ENCODE peak calls at places on chromosomes 3 and 15, in five cellular contexts. P is tibial nerve, Q is A673, T is heart left ventricle, C is uterus. D is an unnamed sample.

GRCh38 chr3:63494646-63495045 is 157.8 kb upstream of the SNTN start:
- DNase-seq in P (no peak), C (no peak), T (no peak), Q (no peak), D (no peak)

GRCh38 chr15:77032052-77032646 is 37.2 kb downstream of the PSTPIP1 start:
- DNase-seq in T (peak; percentile 4), C (peak; percentile 13), P (no peak), Q (no peak), D (peak; percentile 3)

GRCh38 chr15:66246937-66247336 is 6.6 kb downstream of the MEGF11 start:
- DNase-seq in P (no peak), C (no peak), T (no peak), Q (no peak), D (no peak)

GRCh38 chr15:45648521-45649200 is 13.8 kb downstream of the SQOR start:
- DNase-seq in Q (no peak), C (no peak), T (no peak), P (no peak), D (no peak)

GRCh38 chr3:13896473-13897154 is 16.7 kb upstream of the WNT7A start:
- DNase-seq in C (peak; percentile 38), P (peak; percentile 57), Q (peak; percentile 76), T (no peak), D (peak; percentile 27)

GRCh38 chr3:197302696-197303341 is 4.4 kb upstream of the DLG1 start:
- DNase-seq in C (no peak), Q (no peak), P (no peak), T (no peak), D (no peak)

GRCh38 chr3:12884790-12885584 is 43.6 kb upstream of the RPL32 start:
- DNase-seq in T (no peak), C (no peak), Q (no peak), P (no peak), D (no peak)

GRCh38 chr3:127710473-127710941 is 37.8 kb downstream of the ABTB1 start:
- DNase-seq in P (no peak), C (no peak), T (no peak), Q (no peak), D (no peak)

GRCh38 chr3:11250902-11251806 is 21.0 kb upstream of the ATG7 start:
- DNase-seq in T (no peak), Q (no peak), C (no peak), P (no peak), D (no peak)

GRCh38 chr15:90679959-90680358 is 37.2 kb upstream of the BLM start:
- DNase-seq in Q (no peak), P (peak; percentile 64), T (no peak), C (peak; percentile 47), D (no peak)

GRCh38 chr3:150286390-150287147 is 121.5 kb upstream of the TSC22D2 start:
- DNase-seq in T (no peak), P (no peak), Q (peak; percentile 60), C (no peak), D (no peak)

GRCh38 chr3:23805881-23806321 is at the start of gene UBE2E1:
- DNase-seq in C (peak; percentile 66), P (peak; percentile 69), T (peak; percentile 81), Q (peak; percentile 77), D (peak; percentile 65)

GRCh38 chr3:116020495-116020894 is 397.2 kb downstream of the GAP43 start:
- DNase-seq in C (no peak), Q (no peak), T (no peak), P (no peak), D (no peak)

GRCh38 chr3:189148090-189148507 is 23.7 kb upstream of the TPRG1 start:
- DNase-seq in P (peak; percentile 82), Q (peak; percentile 75), T (peak; percentile 54), C (peak; percentile 70), D (peak; percentile 39)

GRCh38 chr3:136547293-136547692 is 204.9 kb downstream of the STAG1 start:
- DNase-seq in Q (peak; percentile 78), P (no peak), T (no peak), C (no peak), D (no peak)

GRCh38 chr15:90015749-90016148 is 14.6 kb downstream of the ZNF710 start:
- DNase-seq in C (no peak), T (no peak), Q (no peak), P (no peak), D (no peak)

GRCh38 chr3:55692295-55692957 is 205.3 kb upstream of the WNT5A start:
- DNase-seq in T (no peak), P (no peak), C (no peak), Q (no peak), D (no peak)

GRCh38 chr15:64060716-64061115 is 14.4 kb upstream of the DAPK2 start:
- DNase-seq in C (no peak), Q (no peak), P (no peak), T (no peak), D (no peak)

GRCh38 chr3:178043084-178043483 is 493.2 kb upstream of the KCNMB2 start:
- DNase-seq in P (no peak), T (no peak), Q (peak; percentile 6), C (no peak), D (no peak)

GRCh38 chr15:58247803-58248503 is 109.8 kb downstream of the AQP9 start:
- DNase-seq in P (no peak), Q (no peak), C (no peak), T (peak; percentile 81), D (no peak)

GRCh38 chr3:11764931-11765363 is 81.7 kb downstream of the TAMM41 start:
- DNase-seq in Q (no peak), C (no peak), T (no peak), P (no peak), D (no peak)

GRCh38 chr3:13671536-13672233 is 122.8 kb downstream of the FBLN2 start:
- DNase-seq in P (no peak), C (no peak), T (no peak), Q (no peak), D (no peak)

GRCh38 chr15:40344631-40345120 is 3.9 kb upstream of the CCDC9B start:
- DNase-seq in Q (peak; percentile 74), T (peak; percentile 66), P (no peak), C (peak; percentile 56), D (peak; percentile 48)

DNA sequence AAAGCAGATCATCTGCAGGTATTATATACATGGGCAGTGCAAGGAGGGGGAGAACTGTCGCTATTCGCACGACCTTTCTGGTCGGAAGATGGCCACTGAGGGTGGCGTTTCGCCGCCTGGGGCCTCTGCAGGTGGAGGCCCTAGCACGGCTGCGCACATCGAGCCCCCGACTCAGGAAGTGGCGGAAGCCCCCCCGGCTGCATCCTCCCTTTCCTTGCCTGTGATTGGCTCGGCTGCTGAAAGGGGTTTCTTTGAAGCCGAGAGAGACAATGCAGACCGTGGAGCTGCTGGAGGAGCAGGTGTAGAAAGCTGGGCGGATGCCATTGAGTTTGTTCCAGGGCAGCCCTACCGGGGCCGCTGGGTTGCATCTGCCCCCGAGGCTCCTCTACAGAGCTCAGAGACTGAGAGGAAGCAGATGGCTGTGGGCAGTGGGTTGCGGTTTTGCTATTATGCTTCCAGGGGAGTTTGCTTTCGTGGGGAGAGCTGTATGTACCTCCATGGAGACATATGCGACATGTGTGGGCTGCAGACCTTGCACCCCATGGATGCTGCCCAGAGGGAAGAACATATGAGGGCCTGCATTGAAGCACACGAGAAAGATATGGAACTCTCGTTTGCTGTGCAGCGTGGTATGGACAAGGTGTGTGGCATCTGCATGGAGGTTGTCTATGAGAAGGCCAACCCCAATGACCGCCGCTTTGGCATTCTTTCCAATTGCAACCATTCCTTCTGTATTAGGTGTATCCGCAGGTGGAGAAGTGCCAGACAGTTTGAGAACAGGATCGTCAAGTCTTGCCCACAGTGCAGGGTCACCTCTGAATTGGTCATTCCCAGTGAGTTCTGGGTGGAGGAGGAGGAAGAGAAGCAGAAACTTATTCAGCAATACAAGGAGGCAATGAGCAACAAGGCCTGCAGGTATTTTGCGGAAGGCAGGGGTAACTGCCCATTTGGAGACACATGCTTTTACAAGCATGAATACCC is 886 bp downstream of the MKRN3 start:
- DNase-seq in C (no peak), Q (no peak), P (no peak), T (no peak), D (peak; percentile 11)
- H3K9me3 ChIP-seq in C (no peaks in the 10 kb centered on the region), Q (peaks cover 3% of the 10 kb centered on the region), P (peaks cover 13% of the 10 kb centered on the region), T (no peaks in the 10 kb centered on the region), D (no peaks in the 10 kb centered on the region)

GRCh38 chr3:43346990-43347749 is 60.8 kb downstream of the SNRK start:
- DNase-seq in C (no peak), T (no peak), Q (no peak), P (no peak), D (no peak)

GRCh38 chr3:43353393-43353792 is 67.1 kb downstream of the SNRK start:
- DNase-seq in P (no peak), C (no peak), Q (no peak), T (no peak), D (no peak)

GRCh38 chr3:43347774-43348173 is 61.4 kb downstream of the SNRK start:
- DNase-seq in T (no peak), P (no peak), Q (no peak), C (no peak), D (no peak)

GRCh38 chr3:43348852-43349574 is 62.7 kb downstream of the SNRK start:
- DNase-seq in T (no peak), P (no peak), Q (no peak), C (no peak), D (no peak)

DNA sequence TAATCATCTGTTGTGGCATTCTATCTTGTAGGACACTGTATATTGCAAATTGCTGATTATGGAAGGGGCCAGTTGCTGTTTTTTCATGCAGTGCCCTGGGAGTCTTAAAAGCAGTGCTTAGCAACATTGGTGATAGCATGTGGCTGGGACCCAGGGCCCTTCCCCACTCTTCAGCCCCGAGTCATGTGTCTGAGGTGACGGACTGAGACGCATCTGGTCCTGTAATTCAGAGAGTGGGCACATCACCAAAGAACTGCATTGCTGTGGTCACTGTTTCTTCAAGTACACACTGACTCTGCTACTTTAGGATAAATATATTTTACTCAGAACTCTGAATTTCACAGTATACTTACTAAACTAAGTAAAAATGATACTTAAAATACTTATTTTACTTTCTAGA is 63.4 kb downstream of the SNRK start:
- DNase-seq in Q (no peak), P (no peak), C (no peak), T (no peak), D (no peak)
- H3K9me3 ChIP-seq in Q (no peaks in the 10 kb centered on the region), P (peaks cover 33% of the 10 kb centered on the region), C (no peaks in the 10 kb centered on the region), T (no peaks in the 10 kb centered on the region), D (no peaks in the 10 kb centered on the region)

GRCh38 chr15:25056484-25057429 is 102.0 kb downstream of the SNRPN start:
- DNase-seq in Q (no peak), P (no peak), C (peak; percentile 11), T (no peak), D (no peak)
- H3K9me3 ChIP-seq in Q (peaks cover 93% of the 10 kb centered on the region), P (peaks cover 100% of the 10 kb centered on the region), C (no peaks in the 10 kb centered on the region), T (peaks cover 35% of the 10 kb centered on the region), D (peaks cover 65% of the 10 kb centered on the region)

GRCh38 chr3:153349138-153349499 is 187.1 kb downstream of the RAP2B start:
- DNase-seq in T (no peak), Q (no peak), P (no peak), C (no peak), D (no peak)

GRCh38 chr3:153355559-153355958 is 193.5 kb downstream of the RAP2B start:
- DNase-seq in C (no peak), T (no peak), P (no peak), Q (no peak), D (no peak)

GRCh38 chr3:153348457-153349137 is 186.6 kb downstream of the RAP2B start:
- DNase-seq in P (no peak), C (no peak), T (no peak), Q (peak; percentile 52), D (no peak)

GRCh38 chr3:153354641-153355040 is 192.6 kb downstream of the RAP2B start:
- DNase-seq in C (no peak), P (no peak), Q (no peak), T (no peak), D (no peak)

DNA sequence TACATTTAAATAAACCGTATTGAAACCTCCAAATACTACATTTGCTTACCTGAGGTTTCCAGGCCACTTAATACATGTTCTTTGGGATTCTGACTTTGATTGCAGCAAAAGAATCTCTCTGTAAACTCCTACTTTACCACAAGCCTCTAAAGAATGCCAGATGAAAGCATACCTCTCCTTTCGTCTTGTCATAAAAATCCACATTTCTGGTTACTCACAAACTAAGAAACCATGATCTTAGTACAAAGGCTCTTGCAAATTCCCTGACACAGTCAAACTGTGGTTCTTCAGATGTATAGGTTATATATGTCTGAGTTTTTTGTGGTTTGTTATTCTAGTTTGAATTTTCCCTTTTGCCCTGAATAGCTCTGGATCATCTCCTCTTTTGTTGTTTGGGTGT is 188.4 kb downstream of the RAP2B start:
- DNase-seq in C (no peak), Q (no peak), P (no peak), T (no peak), D (no peak)
- H3K9me3 ChIP-seq in C (no peaks in the 10 kb centered on the region), Q (no peaks in the 10 kb centered on the region), P (peaks cover 32% of the 10 kb centered on the region), T (no peaks in the 10 kb centered on the region), D (no peaks in the 10 kb centered on the region)

D was measured in T-helper 17 cell.